ENCODE peak calls at places on chromosome 20, in eight cellular contexts. Z is right atrium auricular region, V is left ventricle myocardium inferior, C is fibroblast of mammary gland, M is heart left ventricle, O is A549, S is GM06990, J is cardiac fibroblast. K is an unnamed sample.

GRCh38 chr20:36569847-36570429 is 3.5 kb upstream of the TGIF2 start:
- DNase-seq in Z (no peak), V (no peak), C (peak; percentile 57), M (no peak), O (no peak), S (no peak), J (peak; percentile 68), K (no peak)

GRCh38 chr20:50645253-50646068 is 45.9 kb downstream of the RIPOR3 start:
- DNase-seq in Z (no peak), V (peak; percentile 58), C (peak; percentile 97), M (peak; percentile 79), O (peak; percentile 99), S (no peak), J (peak; percentile 99), K (no peak)

GRCh38 chr20:36573798-36574277 is 441 bp downstream of the TGIF2 start:
- DNase-seq in Z (no peak), V (peak; percentile 43), C (no peak), M (peak; percentile 48), O (no peak), S (peak; percentile 55), J (peak; percentile 14), K (peak; percentile 59)

GRCh38 chr20:51014797-51015722 is 7.8 kb downstream of the KCNG1 start:
- DNase-seq in Z (peak; percentile 60), V (no peak), C (peak; percentile 69), M (no peak), O (peak; percentile 59), S (no peak), J (peak; percentile 71), K (peak; percentile 12)

GRCh38 chr20:5642155-5642981 is 107.8 kb upstream of the SHLD1 start:
- DNase-seq in Z (peak; percentile 65), V (peak; percentile 18), C (peak; percentile 56), M (no peak), O (no peak), S (no peak), J (peak; percentile 91), K (peak; percentile 56)

GRCh38 chr20:45405566-45406259 is 2.4 kb upstream of the DBNDD2 start:
- DNase-seq in Z (no peak), V (peak; percentile 60), C (no peak), M (peak; percentile 57), O (no peak), S (no peak), J (no peak), K (no peak)

GRCh38 chr20:34522969-34523871 is 7.0 kb downstream of the DYNLRB1 start:
- DNase-seq in Z (peak; percentile 56), V (peak; percentile 32), C (peak; percentile 59), M (no peak), O (peak; percentile 82), S (peak; percentile 60), J (peak; percentile 61), K (peak; percentile 80)

GRCh38 chr20:48728042-48728837 is 99.6 kb downstream of the PREX1 start:
- DNase-seq in Z (no peak), V (no peak), C (no peak), M (no peak), O (no peak), S (no peak), J (no peak), K (no peak)

GRCh38 chr20:62536731-62537401 is 61.1 kb upstream of the GATA5 start:
- DNase-seq in Z (no peak), V (peak; percentile 48), C (peak; percentile 10), M (peak; percentile 61), O (no peak), S (no peak), J (no peak), K (no peak)

GRCh38 chr20:42419814-42420532 is 769.7 kb downstream of the PTPRT start:
- DNase-seq in Z (no peak), V (no peak), C (no peak), M (no peak), O (no peak), S (no peak), J (no peak), K (no peak)

GRCh38 chr20:3781153-3781910 is at the start of gene SPEF1:
- DNase-seq in Z (peak; percentile 87), V (peak; percentile 62), C (peak; percentile 93), M (peak; percentile 85), O (peak; percentile 97), S (no peak), J (peak; percentile 93), K (peak; percentile 80)
- H3K4me3 ChIP-seq in Z (no peak within 1 kb of the TSS), V (peak within 1 kb of the TSS; percentile 66), C (peak within 1 kb of the TSS; percentile 44), M (no peak within 1 kb of the TSS), O (peak within 1 kb of the TSS; percentile 47), S (peak within 1 kb of the TSS; percentile 51), J (peak within 1 kb of the TSS; percentile 47), K (no peak within 1 kb of the TSS)

DNA sequence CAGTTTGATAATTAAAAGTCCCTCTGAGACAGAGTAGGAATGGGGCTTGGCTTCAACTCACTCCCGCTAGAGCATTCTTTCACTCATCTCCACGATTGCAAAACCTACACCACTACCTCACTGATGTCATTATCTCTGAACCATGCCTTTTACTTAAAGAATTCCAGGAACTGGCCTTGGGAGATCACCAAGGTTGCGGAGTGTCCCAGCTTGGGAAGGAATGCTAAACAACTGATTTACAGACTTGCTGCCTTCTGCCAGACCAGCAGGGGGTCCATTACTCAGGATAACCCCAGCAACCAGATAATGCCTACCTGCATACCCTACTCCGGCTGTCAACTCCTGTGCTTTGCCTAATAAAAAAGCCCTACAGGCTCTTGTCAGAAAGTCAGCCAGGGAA is 102.2 kb upstream of the RALGAPA2 start:
- DNase-seq in Z (no peak), V (no peak), C (peak; percentile 4), M (no peak), O (peak; percentile 12), S (no peak), J (no peak), K (no peak)
- TF ChIP-seq CTCF in Z (no peak), V (no peak), C (no peak), M (no peak), O (no peak), S (no peak), J (no peak), K (no peak)

DNA sequence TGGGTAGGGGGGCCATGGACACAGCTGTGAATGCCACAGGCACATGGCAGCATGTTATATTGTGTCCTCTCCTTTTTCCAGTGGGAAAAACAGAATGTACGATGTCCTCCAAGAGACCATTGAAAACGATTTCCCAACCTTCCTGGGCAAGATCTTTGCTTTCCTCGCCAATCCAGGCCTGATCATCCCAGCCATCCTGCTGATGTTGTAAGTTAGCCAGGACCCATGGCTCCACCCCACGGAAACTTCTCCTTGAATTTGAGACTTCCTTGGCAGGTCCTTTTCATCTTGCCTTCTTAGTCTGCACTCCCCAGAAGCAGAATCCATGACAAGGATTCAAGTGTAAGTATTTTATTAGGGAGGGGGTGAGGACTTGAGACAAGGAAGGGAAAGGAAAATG is 28.2 kb upstream of the NOP56 start:
- DNase-seq in Z (peak; percentile 73), V (peak; percentile 17), C (peak; percentile 10), M (no peak), O (no peak), S (no peak), J (no peak), K (no peak)
- H3K4me3 ChIP-seq in Z (no peak overlapping the region), V (no peak overlapping the region), C (no peak overlapping the region), M (no peak overlapping the region), O (no peak overlapping the region), S (no peak overlapping the region), J (no peak overlapping the region), K (no peak overlapping the region)

GRCh38 chr20:54103067-54103761 is 32.8 kb upstream of the BCAS1 start:
- DNase-seq in Z (peak; percentile 68), V (peak; percentile 67), C (peak; percentile 66), M (peak; percentile 55), O (peak; percentile 90), S (no peak), J (peak; percentile 64), K (peak; percentile 78)
- TF ChIP-seq CTCF in Z (peak; percentile 61), V (peak; percentile 86), C (peak; percentile 93), M (peak; percentile 94), O (peak; percentile 86), S (peak; percentile 95), J (peak; percentile 97), K (peak; percentile 91)

GRCh38 chr20:1075564-1075963 is 42.8 kb upstream of the PSMF1 start:
- DNase-seq in Z (no peak), V (no peak), C (no peak), M (no peak), O (no peak), S (peak; percentile 18), J (no peak), K (peak; percentile 48)
- H3K4me3 ChIP-seq in Z (no peak overlapping the region), V (no peak overlapping the region), C (no peak overlapping the region), M (no peak overlapping the region), O (no peak overlapping the region), S (no peak overlapping the region), J (no peak overlapping the region), K (no peak overlapping the region)

DNA sequence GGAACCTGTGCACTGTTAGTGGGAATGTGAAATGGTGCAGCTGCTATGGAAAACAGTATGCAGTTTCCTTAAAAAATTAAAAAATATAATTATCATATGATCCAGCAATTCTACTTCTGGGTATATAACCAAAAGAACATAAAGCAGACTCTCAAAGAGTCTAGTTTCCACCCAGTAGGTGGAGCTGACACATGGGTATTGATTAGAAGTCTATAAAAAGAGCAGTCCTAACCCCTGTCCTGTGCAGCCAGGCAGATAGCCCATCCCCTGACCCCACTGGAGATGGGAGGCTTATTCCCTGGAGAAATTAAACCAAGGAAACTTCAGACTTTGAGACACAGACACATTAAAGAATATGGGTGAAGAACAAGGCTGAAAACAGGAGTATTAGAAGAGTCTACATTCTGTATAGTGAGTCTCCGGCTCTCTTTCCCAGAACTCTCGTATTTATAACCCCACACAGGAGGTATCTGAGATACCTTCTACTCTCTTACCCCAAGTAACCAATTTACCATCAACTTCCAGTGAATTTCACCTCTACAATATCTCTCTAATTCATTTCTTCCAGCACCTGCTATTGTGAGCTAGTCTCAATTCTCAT is 92.3 kb downstream of the SEL1L2 start:
- DNase-seq in Z (no peak), V (no peak), C (peak; percentile 20), M (no peak), O (no peak), S (no peak), J (no peak), K (peak; percentile 3)
- TF ChIP-seq CTCF in Z (no peak), V (no peak), C (peak; percentile 14), M (no peak), O (no peak), S (peak; percentile 20), J (no peak), K (peak; percentile 4)

DNA sequence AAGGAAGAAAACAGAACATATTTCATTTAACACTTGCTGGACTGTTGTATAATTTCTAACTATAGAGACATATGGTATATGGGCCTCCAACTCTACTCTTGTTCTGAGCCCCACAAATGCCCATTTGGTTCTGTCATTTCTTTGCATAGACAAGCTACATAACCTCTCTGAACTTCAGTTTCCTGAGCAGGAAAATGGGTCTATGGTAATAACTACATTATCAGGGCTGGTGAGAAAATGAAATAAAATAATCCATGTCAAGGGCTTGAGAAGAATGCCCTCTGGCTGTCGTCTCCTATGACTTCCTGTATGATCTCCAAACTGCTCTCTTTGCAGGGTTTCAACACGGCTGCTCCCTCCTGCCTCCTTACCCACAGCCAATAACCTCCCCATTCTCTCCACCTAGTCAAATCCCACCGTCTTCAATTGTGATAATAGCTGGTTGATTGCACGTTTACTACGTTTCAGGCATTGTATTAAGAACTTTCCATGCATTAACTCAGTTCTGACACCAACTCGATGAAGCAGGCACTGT is 12.0 kb downstream of the ZCCHC3 start:
- DNase-seq in Z (no peak), V (no peak), C (peak; percentile 50), M (no peak), O (no peak), S (no peak), J (peak; percentile 66), K (no peak)
- H3K4me3 ChIP-seq in Z (peak overlapping the region; percentile 52), V (peak overlapping the region; percentile 69), C (peak overlapping the region; percentile 55), M (no peak overlapping the region), O (no peak overlapping the region), S (no peak overlapping the region), J (peak overlapping the region; percentile 47), K (no peak overlapping the region)